ENCODE peak calls at places on chromosomes 5 and 9, in four cellular contexts. K is epithelial cell of prostate, E is NCI-H774, O is SK-N-SH. I is an unnamed sample.

GRCh38 chr9:18666987-18667772 is 193.2 kb downstream of the ADAMTSL1 start:
- DNase-seq in K (peak; percentile 46), E (no peak), O (no peak), I (no peak)

GRCh38 chr9:19028835-19029451 is 4.1 kb downstream of the SAXO1 start:
- DNase-seq in K (no peak), E (peak; percentile 56), O (peak; percentile 81), I (peak; percentile 53)

GRCh38 chr5:11815481-11815880 is 88.8 kb downstream of the CTNND2 start:
- DNase-seq in K (no peak), E (no peak), O (no peak), I (no peak)

GRCh38 chr5:127029513-127030258 is 672 bp downstream of the MARCHF3 start:
- DNase-seq in K (peak; percentile 22), E (peak; percentile 64), O (peak; percentile 64), I (peak; percentile 69)

GRCh38 chr5:61965074-61965473 is 340.9 kb upstream of the KIF2A start:
- DNase-seq in K (no peak), E (no peak), O (no peak), I (no peak)

GRCh38 chr5:42919600-42919999 is 107.9 kb upstream of the SELENOP start:
- DNase-seq in K (no peak), E (no peak), O (no peak), I (no peak)

GRCh38 chr5:146527785-146528184 is 11.8 kb upstream of the GPR151 start:
- DNase-seq in K (no peak), E (no peak), O (no peak), I (no peak)

GRCh38 chr9:17837931-17838330 is 259.1 kb downstream of the SH3GL2 start:
- DNase-seq in K (no peak), E (no peak), O (no peak), I (no peak)

GRCh38 chr5:61590473-61590872 is 258.4 kb downstream of the ZSWIM6 start:
- DNase-seq in K (no peak), E (no peak), O (no peak), I (no peak)

GRCh38 chr9:68567565-68567964 is 26.9 kb upstream of the TMEM252 start:
- DNase-seq in K (no peak), E (no peak), O (no peak), I (no peak)

GRCh38 chr5:150376799-150377771 is 19.6 kb downstream of the TCOF1 start:
- DNase-seq in K (no peak), E (no peak), O (no peak), I (no peak)

GRCh38 chr9:18610956-18611355 is 137.0 kb downstream of the ADAMTSL1 start:
- DNase-seq in K (no peak), E (peak; percentile 85), O (no peak), I (peak; percentile 1)

GRCh38 chr5:160685695-160686094 is 166.3 kb downstream of the ATP10B start:
- DNase-seq in K (no peak), E (no peak), O (peak; percentile 18), I (no peak)

GRCh38 chr5:73193592-73193991 is 20.6 kb downstream of the TMEM174 start:
- DNase-seq in K (no peak), E (no peak), O (no peak), I (no peak)

GRCh38 chr9:110334871-110335270 is 2.8 kb downstream of the TXNDC8 start:
- DNase-seq in K (no peak), E (no peak), O (no peak), I (no peak)

GRCh38 chr5:103444333-103445038 is 118.1 kb downstream of the NUDT12 start:
- DNase-seq in K (no peak), E (no peak), O (peak; percentile 20), I (no peak)

GRCh38 chr9:3962467-3962866 is 337.4 kb downstream of the GLIS3 start:
- DNase-seq in K (peak; percentile 14), E (peak; percentile 53), O (no peak), I (no peak)

GRCh38 chr9:87898151-87898550 is 15.5 kb downstream of the SPATA31E1 start:
- DNase-seq in K (no peak), E (no peak), O (no peak), I (no peak)

GRCh38 chr9:123069010-123069481 is 35.6 kb downstream of the GPR21 start:
- DNase-seq in K (no peak), E (no peak), O (no peak), I (no peak)

I was measured in SK-N-DZ.